ENCODE peak calls at places on chromosomes 13 and 19, in six cellular contexts. Q, O, S, L, T and N are unnamed samples.

GRCh38 chr19:51375504-51376221 is 3.2 kb upstream of the NKG7 start:
- DNase-seq in Q (no peak), L (no peak), S (no peak), T (no peak), O (no peak), N (no peak)

GRCh38 chr13:41802684-41803554 is 158.0 kb downstream of the VWA8 start:
- DNase-seq in O (no peak), L (no peak), T (peak), Q (peak), S (no peak), N (peak)

GRCh38 chr19:10419200-10419645 is 1.1 kb upstream of the PDE4A start:
- DNase-seq in T (no peak), Q (no peak), S (peak), O (no peak), L (no peak), N (no peak)

GRCh38 chr19:44003461-44004134 is 841 bp downstream of the ZNF230 start:
- DNase-seq in S (no peak), T (peak), O (peak), Q (no peak), L (no peak), N (no peak)

GRCh38 chr13:51342706-51343105 is 3.2 kb downstream of the SERPINE3 start:
- DNase-seq in S (no peak), T (peak), L (no peak), Q (no peak), O (no peak), N (peak)

GRCh38 chr19:38228491-38229439 is 4.7 kb upstream of the DPF1 start:
- DNase-seq in O (no peak), T (no peak), S (peak), Q (no peak), L (no peak), N (no peak)

GRCh38 chr13:110965038-110965754 is 50.3 kb upstream of the ANKRD10 start:
- DNase-seq in Q (no peak), S (no peak), T (peak), L (no peak), O (no peak), N (no peak)

GRCh38 chr13:109684836-109685602 is 101.4 kb downstream of the IRS2 start:
- DNase-seq in Q (no peak), L (no peak), S (no peak), O (peak), T (peak), N (peak)

GRCh38 chr13:76024151-76024550 is 388.0 kb downstream of the LMO7 start:
- DNase-seq in T (no peak), Q (no peak), O (no peak), S (no peak), L (no peak), N (no peak)

GRCh38 chr19:15937771-15938170 is 3.4 kb upstream of the CYP4F11 start:
- DNase-seq in Q (no peak), T (no peak), S (no peak), O (no peak), L (no peak), N (no peak)

GRCh38 chr19:12782424-12783225 is 7.3 kb upstream of the HOOK2 start:
- DNase-seq in T (peak), S (peak), L (no peak), O (peak), Q (no peak), N (peak)

GRCh38 chr13:38703255-38703654 is 16.4 kb downstream of the FREM2 start:
- DNase-seq in L (no peak), O (no peak), S (no peak), T (no peak), Q (no peak), N (no peak)

GRCh38 chr13:106899444-106899843 is 331.5 kb upstream of the ARGLU1 start:
- DNase-seq in T (no peak), O (no peak), Q (no peak), S (no peak), L (no peak), N (no peak)

GRCh38 chr13:107873908-107874307 is 341.4 kb downstream of the LIG4 start:
- DNase-seq in S (peak), Q (no peak), L (no peak), T (no peak), O (no peak), N (no peak)

GRCh38 chr19:42282036-42282762 is 13.1 kb downstream of the CIC start:
- DNase-seq in S (no peak), O (peak), Q (no peak), L (no peak), T (peak), N (no peak)

GRCh38 chr19:31266731-31267130 is 82.5 kb downstream of the TSHZ3 start:
- DNase-seq in S (no peak), O (no peak), T (no peak), Q (no peak), L (no peak), N (no peak)

GRCh38 chr19:17159466-17160393 is 55.4 kb upstream of the USE1 start:
- DNase-seq in S (no peak), L (no peak), O (no peak), Q (no peak), T (peak), N (no peak)

GRCh38 chr13:113225515-113225914 is 16.1 kb downstream of the CUL4A start:
- DNase-seq in T (no peak), Q (no peak), S (no peak), O (no peak), L (no peak), N (no peak)

GRCh38 chr13:99501952-99502310 is 659 bp downstream of the TM9SF2 start:
- DNase-seq in S (no peak), Q (no peak), T (peak), L (peak), O (no peak), N (no peak)

GRCh38 chr13:101332583-101332982 is 83.7 kb downstream of the NALCN start:
- DNase-seq in Q (no peak), O (no peak), T (no peak), L (no peak), S (no peak), N (no peak)

GRCh38 chr19:38375098-38375493 is 725 bp downstream of the PSMD8 start:
- DNase-seq in T (peak), Q (no peak), O (no peak), L (no peak), S (no peak), N (no peak)

GRCh38 chr13:30037766-30038165 is 187.3 kb upstream of the UBL3 start:
- DNase-seq in L (no peak), Q (peak), O (no peak), T (peak), S (no peak), N (peak)

GRCh38 chr19:58545286-58546068 is 1.6 kb downstream of the TRIM28 start:
- DNase-seq in O (no peak), L (no peak), S (no peak), Q (no peak), T (no peak), N (no peak)

GRCh38 chr13:63873936-63874335 is 2458.3 kb upstream of the PCDH20 start:
- DNase-seq in O (no peak), L (no peak), S (no peak), T (no peak), Q (no peak), N (no peak)

GRCh38 chr19:55377356-55378131 is 918 bp downstream of the TMEM190 start:
- DNase-seq in Q (no peak), O (no peak), T (no peak), L (no peak), S (peak), N (no peak)

GRCh38 chr19:33661336-33661735 is 39.6 kb downstream of the CHST8 start:
- DNase-seq in Q (no peak), S (no peak), O (no peak), T (no peak), L (no peak), N (no peak)

GRCh38 chr19:33660426-33661160 is 38.8 kb downstream of the CHST8 start:
- DNase-seq in Q (no peak), L (no peak), O (no peak), T (no peak), S (no peak), N (no peak)

GRCh38 chr19:33662391-33662790 is 40.6 kb downstream of the CHST8 start:
- DNase-seq in S (no peak), T (no peak), O (no peak), L (no peak), Q (no peak), N (no peak)

GRCh38 chr19:33654840-33655508 is 33.2 kb downstream of the CHST8 start:
- DNase-seq in S (no peak), O (no peak), Q (no peak), T (no peak), L (no peak), N (no peak)

GRCh38 chr19:33659835-33660234 is 38.1 kb downstream of the CHST8 start:
- DNase-seq in T (no peak), Q (no peak), L (no peak), S (no peak), O (no peak), N (no peak)
- H3K4me3 ChIP-seq in T (no peak), Q (no peak), L (no peak), S (no peak), O (no peak), N (no peak)

DNA sequence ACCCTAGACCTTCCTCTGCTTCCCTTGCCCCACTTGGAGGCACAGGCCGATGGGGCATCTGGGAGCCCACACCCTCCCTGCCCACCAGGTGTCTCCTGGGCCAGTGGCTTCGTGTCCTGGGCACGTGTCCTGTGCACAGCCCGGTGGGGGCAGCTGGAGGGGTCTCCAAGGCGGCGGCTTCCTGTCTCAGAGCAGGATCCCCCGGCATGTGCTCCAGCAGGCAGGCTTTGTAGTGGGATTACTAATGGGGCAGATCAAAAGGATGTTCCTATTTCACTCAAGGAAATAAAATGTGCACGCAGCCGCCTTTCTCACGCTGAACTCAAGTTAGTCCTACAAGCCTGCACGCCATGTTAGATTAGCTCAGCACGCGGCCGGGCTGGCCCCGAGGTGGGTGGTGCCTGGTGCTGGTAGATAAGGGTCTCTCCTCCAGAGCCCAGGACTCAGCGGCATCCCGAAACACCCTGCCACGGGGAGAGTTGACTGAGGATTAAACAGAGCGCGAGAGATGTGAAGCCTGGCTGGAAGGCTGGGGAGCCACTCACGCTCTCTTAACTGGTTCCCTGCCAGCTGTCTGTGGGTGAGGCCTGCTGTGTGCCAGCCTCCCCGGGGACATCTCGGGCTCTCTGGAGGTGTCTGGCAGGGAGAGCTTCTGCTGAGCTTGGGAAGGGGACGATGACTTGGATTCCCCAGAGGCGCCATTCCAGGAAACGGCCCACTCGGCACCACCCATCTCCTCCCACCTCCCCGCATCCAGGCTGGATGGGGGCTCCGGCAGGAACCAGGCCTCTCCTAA is 122.1 kb downstream of the KDM4B start:
- DNase-seq in O (peak), Q (no peak), T (peak), L (no peak), S (peak), N (peak)
- H3K4me3 ChIP-seq in O (no peak), Q (no peak), T (no peak), L (no peak), S (no peak), N (no peak)

DNA sequence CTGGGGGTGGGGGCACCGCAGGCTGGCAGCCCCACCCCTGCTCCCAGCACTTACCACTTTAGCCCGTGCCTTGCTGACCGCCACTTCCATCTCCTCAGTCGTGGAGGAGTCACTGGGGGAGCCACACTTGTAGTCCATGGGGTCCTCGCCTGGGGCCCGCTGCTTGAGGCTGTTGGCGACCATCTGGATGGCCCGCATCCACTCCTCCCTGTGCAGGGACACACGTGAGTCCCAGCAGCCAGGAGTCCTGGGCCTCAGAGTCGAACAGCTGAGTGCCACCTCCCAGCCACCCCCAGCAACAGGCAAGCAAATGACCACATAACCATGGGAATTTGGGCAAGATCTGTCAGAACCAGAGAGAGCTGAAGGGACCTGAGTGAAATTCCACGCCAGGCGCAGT is 16.0 kb upstream of the CCNP start:
- DNase-seq in L (no peak), Q (no peak), S (no peak), O (no peak), T (no peak), N (no peak)
- H3K4me3 ChIP-seq in L (no peak), Q (no peak), S (no peak), O (no peak), T (no peak), N (no peak)

GRCh38 chr19:52889931-52890330 is 7.5 kb downstream of the ZNF320 start:
- DNase-seq in O (no peak), L (no peak), T (no peak), Q (no peak), S (no peak), N (no peak)
- H3K4me3 ChIP-seq in O (no peak), L (no peak), T (no peak), Q (no peak), S (no peak), N (no peak)